ENCODE peak calls at places on chromosomes 16 and 17, in five cellular contexts. One of them, this sample, is unnamed.

GRCh38 chr17:76271669-76272540 is 6.8 kb downstream of the UBALD2 start:
- DNase-seq in progenitor cell of endocrine pancreas: peak; percentile 50
- DNase-seq in lower leg skin: no peak
- DNase-seq in uterus: no peak
- DNase-seq in astrocyte of the spinal cord: no peak
- DNase-seq in this sample: no peak

GRCh38 chr17:38761612-38762011 is 9.1 kb downstream of the PSMB3 start:
- DNase-seq in progenitor cell of endocrine pancreas: no peak
- DNase-seq in lower leg skin: no peak
- DNase-seq in uterus: no peak
- DNase-seq in astrocyte of the spinal cord: peak; percentile 23
- DNase-seq in this sample: peak; percentile 73

GRCh38 chr17:1967092-1967662 is 58.0 kb downstream of the RTN4RL1 start:
- DNase-seq in progenitor cell of endocrine pancreas: no peak
- DNase-seq in lower leg skin: no peak
- DNase-seq in uterus: no peak
- DNase-seq in astrocyte of the spinal cord: no peak
- DNase-seq in this sample: no peak

GRCh38 chr17:77320501-77321256 is 179.9 kb downstream of the SEC14L1 start:
- DNase-seq in progenitor cell of endocrine pancreas: no peak
- DNase-seq in lower leg skin: peak; percentile 82
- DNase-seq in uterus: peak; percentile 61
- DNase-seq in astrocyte of the spinal cord: no peak
- DNase-seq in this sample: peak; percentile 16

GRCh38 chr16:60558936-60559335 is 1477.3 kb downstream of the CDH8 start:
- DNase-seq in progenitor cell of endocrine pancreas: no peak
- DNase-seq in lower leg skin: no peak
- DNase-seq in uterus: no peak
- DNase-seq in astrocyte of the spinal cord: no peak
- DNase-seq in this sample: no peak

GRCh38 chr17:78291944-78292910 is 60.8 kb downstream of the TMEM235 start:
- DNase-seq in progenitor cell of endocrine pancreas: no peak
- DNase-seq in lower leg skin: no peak
- DNase-seq in uterus: no peak
- DNase-seq in astrocyte of the spinal cord: no peak
- DNase-seq in this sample: no peak

GRCh38 chr17:61466246-61466645 is 14.0 kb downstream of the TBX4 start:
- DNase-seq in progenitor cell of endocrine pancreas: no peak
- DNase-seq in lower leg skin: no peak
- DNase-seq in uterus: no peak
- DNase-seq in astrocyte of the spinal cord: no peak
- DNase-seq in this sample: no peak

GRCh38 chr16:86046026-86046713 is 147.2 kb downstream of the IRF8 start:
- DNase-seq in progenitor cell of endocrine pancreas: no peak
- DNase-seq in lower leg skin: no peak
- DNase-seq in uterus: no peak
- DNase-seq in astrocyte of the spinal cord: no peak
- DNase-seq in this sample: no peak

GRCh38 chr16:23784811-23785447 is 30.1 kb downstream of the CHP2 start:
- DNase-seq in progenitor cell of endocrine pancreas: no peak
- DNase-seq in lower leg skin: no peak
- DNase-seq in uterus: no peak
- DNase-seq in astrocyte of the spinal cord: no peak
- DNase-seq in this sample: no peak

GRCh38 chr16:16127469-16128116 is 95.7 kb downstream of the ABCC6 start:
- DNase-seq in progenitor cell of endocrine pancreas: peak; percentile 60
- DNase-seq in lower leg skin: peak; percentile 74
- DNase-seq in uterus: peak; percentile 70
- DNase-seq in astrocyte of the spinal cord: peak; percentile 73
- DNase-seq in this sample: peak; percentile 79

GRCh38 chr16:77967054-77968035 is 55.0 kb upstream of the CLEC3A start:
- DNase-seq in progenitor cell of endocrine pancreas: no peak
- DNase-seq in lower leg skin: no peak
- DNase-seq in uterus: no peak
- DNase-seq in astrocyte of the spinal cord: no peak
- DNase-seq in this sample: no peak

GRCh38 chr17:17712268-17712924 is 31.1 kb downstream of the RAI1 start:
- DNase-seq in progenitor cell of endocrine pancreas: no peak
- DNase-seq in lower leg skin: no peak
- DNase-seq in uterus: no peak
- DNase-seq in astrocyte of the spinal cord: peak; percentile 73
- DNase-seq in this sample: no peak

GRCh38 chr17:43479948-43480347 is 3.8 kb upstream of the DHX8 start:
- DNase-seq in progenitor cell of endocrine pancreas: no peak
- DNase-seq in lower leg skin: no peak
- DNase-seq in uterus: no peak
- DNase-seq in astrocyte of the spinal cord: no peak
- DNase-seq in this sample: no peak

GRCh38 chr17:36586138-36586537 is 5.5 kb upstream of the DHRS11 start:
- DNase-seq in progenitor cell of endocrine pancreas: no peak
- DNase-seq in lower leg skin: no peak
- DNase-seq in uterus: no peak
- DNase-seq in astrocyte of the spinal cord: no peak
- DNase-seq in this sample: no peak

GRCh38 chr16:2364638-2365210 is 24.2 kb upstream of the ABCA3 start:
- DNase-seq in progenitor cell of endocrine pancreas: no peak
- DNase-seq in lower leg skin: no peak
- DNase-seq in uterus: no peak
- DNase-seq in astrocyte of the spinal cord: no peak
- DNase-seq in this sample: no peak

GRCh38 chr17:391850-392249 is 39.2 kb upstream of the RPH3AL start:
- DNase-seq in progenitor cell of endocrine pancreas: no peak
- DNase-seq in lower leg skin: no peak
- DNase-seq in uterus: no peak
- DNase-seq in astrocyte of the spinal cord: no peak
- DNase-seq in this sample: no peak

GRCh38 chr17:46859996-46860395 is 8.6 kb downstream of the WNT9B start:
- DNase-seq in progenitor cell of endocrine pancreas: no peak
- DNase-seq in lower leg skin: no peak
- DNase-seq in uterus: no peak
- DNase-seq in astrocyte of the spinal cord: no peak
- DNase-seq in this sample: no peak

GRCh38 chr16:23976091-23977001 is 140.6 kb downstream of the PRKCB start:
- DNase-seq in progenitor cell of endocrine pancreas: no peak
- DNase-seq in lower leg skin: no peak
- DNase-seq in uterus: no peak
- DNase-seq in astrocyte of the spinal cord: no peak
- DNase-seq in this sample: no peak

GRCh38 chr17:76726231-76726765 is at the start of gene JMJD6:
- DNase-seq in progenitor cell of endocrine pancreas: peak; percentile 83
- DNase-seq in lower leg skin: peak; percentile 97
- DNase-seq in uterus: peak; percentile 97
- DNase-seq in astrocyte of the spinal cord: peak; percentile 98
- DNase-seq in this sample: peak; percentile 93

GRCh38 chr16:578870-579405 is 9.2 kb downstream of the PIGQ start:
- DNase-seq in progenitor cell of endocrine pancreas: peak; percentile 59
- DNase-seq in lower leg skin: no peak
- DNase-seq in uterus: no peak
- DNase-seq in astrocyte of the spinal cord: peak; percentile 71
- DNase-seq in this sample: peak; percentile 86

GRCh38 chr16:86355538-86355937 is 154.8 kb upstream of the FOXF1 start:
- DNase-seq in progenitor cell of endocrine pancreas: no peak
- DNase-seq in lower leg skin: no peak
- DNase-seq in uterus: no peak
- DNase-seq in astrocyte of the spinal cord: peak; percentile 73
- DNase-seq in this sample: no peak

GRCh38 chr17:63382826-63383225 is 63.3 kb downstream of the CYB561 start:
- DNase-seq in progenitor cell of endocrine pancreas: no peak
- DNase-seq in lower leg skin: no peak
- DNase-seq in uterus: no peak
- DNase-seq in astrocyte of the spinal cord: peak; percentile 61
- DNase-seq in this sample: no peak

GRCh38 chr16:19863990-19864389 is 20.7 kb downstream of the GPRC5B start:
- DNase-seq in progenitor cell of endocrine pancreas: no peak
- DNase-seq in lower leg skin: no peak
- DNase-seq in uterus: no peak
- DNase-seq in astrocyte of the spinal cord: no peak
- DNase-seq in this sample: no peak

GRCh38 chr16:63289834-63290460 is 1253.7 kb upstream of the CDH8 start:
- DNase-seq in progenitor cell of endocrine pancreas: peak; percentile 32
- DNase-seq in lower leg skin: no peak
- DNase-seq in uterus: no peak
- DNase-seq in astrocyte of the spinal cord: peak; percentile 1
- DNase-seq in this sample: peak; percentile 69

GRCh38 chr17:72529386-72529785 is 408.6 kb downstream of the SOX9 start:
- DNase-seq in progenitor cell of endocrine pancreas: no peak
- DNase-seq in lower leg skin: no peak
- DNase-seq in uterus: no peak
- DNase-seq in astrocyte of the spinal cord: peak; percentile 35
- DNase-seq in this sample: no peak

GRCh38 chr16:67182288-67182687 is 1.5 kb downstream of the MATCAP1 start:
- DNase-seq in progenitor cell of endocrine pancreas: no peak
- DNase-seq in lower leg skin: no peak
- DNase-seq in uterus: no peak
- DNase-seq in astrocyte of the spinal cord: no peak
- DNase-seq in this sample: no peak

GRCh38 chr16:67177743-67178699 is 5.7 kb downstream of the MATCAP1 start:
- DNase-seq in progenitor cell of endocrine pancreas: peak; percentile 65
- DNase-seq in lower leg skin: no peak
- DNase-seq in uterus: no peak
- DNase-seq in astrocyte of the spinal cord: peak; percentile 48
- DNase-seq in this sample: peak; percentile 73

GRCh38 chr16:67181346-67181745 is 2.4 kb downstream of the MATCAP1 start:
- DNase-seq in progenitor cell of endocrine pancreas: no peak
- DNase-seq in lower leg skin: no peak
- DNase-seq in uterus: peak; percentile 75
- DNase-seq in astrocyte of the spinal cord: peak; percentile 84
- DNase-seq in this sample: no peak

GRCh38 chr16:67180166-67180565 is 3.6 kb downstream of the MATCAP1 start:
- DNase-seq in progenitor cell of endocrine pancreas: no peak
- DNase-seq in lower leg skin: no peak
- DNase-seq in uterus: no peak
- DNase-seq in astrocyte of the spinal cord: no peak
- DNase-seq in this sample: no peak

GRCh38 chr16:67179421-67180080 is 4.2 kb downstream of the MATCAP1 start:
- DNase-seq in progenitor cell of endocrine pancreas: no peak
- DNase-seq in lower leg skin: no peak
- DNase-seq in uterus: no peak
- DNase-seq in astrocyte of the spinal cord: no peak
- DNase-seq in this sample: no peak
- TF ChIP-seq CTCF in progenitor cell of endocrine pancreas: no peak
- TF ChIP-seq CTCF in lower leg skin: no peak
- TF ChIP-seq CTCF in uterus: no peak
- TF ChIP-seq CTCF in astrocyte of the spinal cord: no peak
- TF ChIP-seq CTCF in this sample: no peak

GRCh38 chr17:57088298-57088697 is 3.3 kb downstream of the AKAP1 start:
- DNase-seq in progenitor cell of endocrine pancreas: no peak
- DNase-seq in lower leg skin: no peak
- DNase-seq in uterus: no peak
- DNase-seq in astrocyte of the spinal cord: no peak
- DNase-seq in this sample: no peak

GRCh38 chr17:57084361-57084801 is 665 bp upstream of the AKAP1 start:
- DNase-seq in progenitor cell of endocrine pancreas: no peak
- DNase-seq in lower leg skin: no peak
- DNase-seq in uterus: no peak
- DNase-seq in astrocyte of the spinal cord: no peak
- DNase-seq in this sample: no peak

GRCh38 chr17:57085448-57086068 is 512 bp downstream of the AKAP1 start:
- DNase-seq in progenitor cell of endocrine pancreas: peak; percentile 50
- DNase-seq in lower leg skin: peak; percentile 56
- DNase-seq in uterus: peak; percentile 53
- DNase-seq in astrocyte of the spinal cord: peak; percentile 37
- DNase-seq in this sample: peak; percentile 79

GRCh38 chr17:57086069-57086930 is 1.3 kb downstream of the AKAP1 start:
- DNase-seq in progenitor cell of endocrine pancreas: no peak
- DNase-seq in lower leg skin: peak; percentile 38
- DNase-seq in uterus: no peak
- DNase-seq in astrocyte of the spinal cord: no peak
- DNase-seq in this sample: peak; percentile 34

DNA sequence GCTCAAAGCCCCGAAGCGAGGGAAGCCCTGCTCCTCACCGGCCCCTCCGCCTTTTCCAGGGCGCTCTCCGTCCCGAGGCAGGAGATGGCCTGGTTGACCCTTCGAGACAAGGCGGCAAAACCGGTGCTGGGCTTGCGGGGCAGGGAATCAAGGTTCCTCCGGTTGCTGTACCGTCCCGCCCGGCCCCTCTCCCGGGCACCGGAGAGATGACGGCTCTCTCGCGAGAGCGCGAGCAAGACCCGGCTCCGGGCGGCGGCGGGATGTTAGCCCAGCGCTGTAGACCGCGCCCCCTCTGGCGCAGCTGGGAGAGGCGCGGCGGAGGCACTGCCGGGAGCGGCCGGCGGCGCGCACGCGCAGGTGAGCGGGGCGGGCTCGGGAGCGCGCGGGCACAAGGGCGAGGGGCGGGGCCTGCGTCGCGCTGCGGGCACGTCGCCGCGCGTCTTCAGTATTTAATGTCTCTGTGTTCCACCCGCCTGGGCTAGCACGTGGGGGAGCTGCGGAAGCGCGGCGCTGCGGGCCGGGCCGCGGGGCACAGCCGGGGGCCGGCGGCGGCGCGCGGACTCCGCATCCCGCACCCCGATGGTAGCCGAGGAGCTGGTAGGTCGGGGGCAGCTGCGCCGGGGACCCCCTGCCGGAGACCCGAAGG is at the start of gene AKAP1:
- DNase-seq in progenitor cell of endocrine pancreas: peak; percentile 95
- DNase-seq in lower leg skin: peak; percentile 92
- DNase-seq in uterus: peak; percentile 94
- DNase-seq in astrocyte of the spinal cord: peak; percentile 95
- DNase-seq in this sample: peak; percentile 97
- TF ChIP-seq CTCF in progenitor cell of endocrine pancreas: peak; percentile 34
- TF ChIP-seq CTCF in lower leg skin: no peak
- TF ChIP-seq CTCF in uterus: peak; percentile 3
- TF ChIP-seq CTCF in astrocyte of the spinal cord: no peak
- TF ChIP-seq CTCF in this sample: no peak

DNA sequence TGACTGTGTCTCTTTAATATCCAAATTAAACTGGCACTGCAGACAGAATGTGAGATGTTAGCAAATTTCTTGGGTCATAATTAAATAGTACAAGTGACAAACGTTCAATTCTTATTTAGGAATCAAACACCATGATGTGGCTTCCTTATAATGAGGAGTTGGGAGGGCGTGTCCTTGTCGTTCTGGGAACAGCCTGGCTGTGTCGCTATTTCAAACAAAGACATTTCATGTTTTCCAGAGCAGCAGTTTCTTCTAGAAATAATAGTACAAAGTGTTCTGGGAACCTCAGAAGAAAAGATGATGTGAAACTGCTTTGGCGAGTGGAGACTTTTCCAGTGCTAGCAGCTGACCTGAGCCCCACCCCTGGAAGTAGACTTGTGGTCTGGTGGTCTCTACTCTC is 301.7 kb upstream of the N4BP1 start:
- DNase-seq in progenitor cell of endocrine pancreas: no peak
- DNase-seq in lower leg skin: no peak
- DNase-seq in uterus: no peak
- DNase-seq in astrocyte of the spinal cord: no peak
- DNase-seq in this sample: no peak
- TF ChIP-seq CTCF in progenitor cell of endocrine pancreas: peak; percentile 34
- TF ChIP-seq CTCF in lower leg skin: no peak
- TF ChIP-seq CTCF in uterus: no peak
- TF ChIP-seq CTCF in astrocyte of the spinal cord: no peak
- TF ChIP-seq CTCF in this sample: no peak

DNA sequence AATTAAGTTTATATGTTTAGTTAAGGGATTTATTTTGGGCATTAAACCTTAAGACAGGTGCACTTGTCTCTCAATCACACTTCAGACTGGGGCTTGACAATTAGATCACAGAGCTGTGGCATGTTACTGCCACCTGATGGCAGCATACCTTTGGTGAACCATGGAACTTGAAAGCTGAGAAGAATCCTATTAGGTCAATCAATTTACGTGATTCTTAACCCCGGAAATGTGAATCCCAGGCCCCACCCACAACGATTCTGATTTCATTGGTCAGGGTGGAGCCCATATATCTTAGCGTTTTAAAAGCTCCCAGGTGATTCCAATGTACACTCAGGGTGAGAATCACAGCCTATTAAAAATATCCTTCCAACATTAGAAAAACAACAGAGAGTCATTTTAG is 91.0 kb downstream of the GSG1L start:
- DNase-seq in progenitor cell of endocrine pancreas: no peak
- DNase-seq in lower leg skin: no peak
- DNase-seq in uterus: no peak
- DNase-seq in astrocyte of the spinal cord: peak; percentile 11
- DNase-seq in this sample: no peak
- TF ChIP-seq CTCF in progenitor cell of endocrine pancreas: peak; percentile 58
- TF ChIP-seq CTCF in lower leg skin: no peak
- TF ChIP-seq CTCF in uterus: no peak
- TF ChIP-seq CTCF in astrocyte of the spinal cord: peak; percentile 56
- TF ChIP-seq CTCF in this sample: no peak

This sample was measured in glutamatergic neuron.